ENCODE peak calls at places on chromosomes 11 and 22, in eight cellular contexts. H, V, K, I, F, A, D and Y are unnamed samples.

GRCh38 chr11:46036969-46037368 is 84.3 kb downstream of the PHF21A start:
- DNase-seq in K (no peak), H (no peak), A (no peak), F (no peak), D (no peak), I (no peak), V (no peak), Y (no peak)

GRCh38 chr11:24131698-24132097 is 365.2 kb upstream of the LUZP2 start:
- DNase-seq in F (no peak), K (no peak), A (no peak), H (no peak), V (no peak), I (no peak), D (no peak), Y (no peak)

GRCh38 chr11:12433571-12434061 is 56.2 kb downstream of the PARVA start:
- DNase-seq in V (peak), H (no peak), I (no peak), K (peak), D (no peak), F (no peak), A (no peak), Y (peak)

GRCh38 chr11:84212467-84213390 is 926.6 kb upstream of the CCDC90B start:
- DNase-seq in I (no peak), K (no peak), A (no peak), V (no peak), H (no peak), F (no peak), D (no peak), Y (no peak)

GRCh38 chr22:17368727-17369552 is at the start of gene CECR2:
- DNase-seq in D (no peak), I (peak), H (peak), F (peak), V (no peak), A (no peak), K (peak), Y (no peak)

GRCh38 chr11:72652871-72653615 is 21.2 kb downstream of the PDE2A start:
- DNase-seq in K (no peak), V (no peak), I (no peak), A (no peak), D (no peak), H (no peak), F (peak), Y (no peak)

GRCh38 chr11:111797145-111797581 is 31.0 kb upstream of the PPP2R1B start:
- DNase-seq in F (no peak), D (no peak), I (no peak), H (no peak), A (peak), V (peak), K (peak), Y (peak)

GRCh38 chr22:27752771-27753170 is 48.8 kb downstream of the MN1 start:
- DNase-seq in D (no peak), A (peak), V (no peak), K (no peak), H (peak), F (peak), I (peak), Y (peak)

GRCh38 chr11:67313125-67313890 is 10.0 kb downstream of the SSH3 start:
- DNase-seq in K (no peak), I (no peak), F (no peak), H (no peak), A (no peak), D (no peak), V (no peak), Y (no peak)

GRCh38 chr22:37747715-37748100 is 50.9 kb downstream of the TRIOBP start:
- DNase-seq in D (no peak), V (no peak), I (no peak), A (no peak), H (no peak), F (no peak), K (no peak), Y (no peak)

GRCh38 chr11:608751-609354 is 6.9 kb downstream of the IRF7 start:
- DNase-seq in A (no peak), V (no peak), D (no peak), F (no peak), K (no peak), H (peak), I (no peak), Y (no peak)

GRCh38 chr11:492416-493226 is 14.4 kb downstream of the RNH1 start:
- DNase-seq in K (no peak), F (peak), H (no peak), V (no peak), A (no peak), I (no peak), D (no peak), Y (no peak)

GRCh38 chr11:63914896-63915681 is 1.9 kb downstream of the RCOR2 start:
- DNase-seq in D (no peak), A (no peak), K (no peak), I (no peak), H (no peak), F (peak), V (no peak), Y (no peak)

GRCh38 chr11:8671651-8672062 is 10.8 kb downstream of the TRIM66 start:
- DNase-seq in F (no peak), D (no peak), V (no peak), H (no peak), A (peak), I (peak), K (peak), Y (peak)

GRCh38 chr22:44112191-44112590 is 68.5 kb upstream of the PARVG start:
- DNase-seq in A (no peak), F (no peak), H (no peak), D (no peak), I (no peak), V (peak), K (no peak), Y (no peak)

GRCh38 chr11:6618117-6619020 is 853 bp downstream of the TPP1 start:
- DNase-seq in K (peak), A (no peak), F (no peak), D (peak), I (peak), H (no peak), V (peak), Y (peak)

GRCh38 chr22:23626286-23626975 is 5.7 kb downstream of the DRICH1 start:
- DNase-seq in D (no peak), F (no peak), H (no peak), K (no peak), A (no peak), V (no peak), I (no peak), Y (no peak)

GRCh38 chr11:93936416-93936815 is 84.7 kb upstream of the HEPHL1 start:
- DNase-seq in I (no peak), V (no peak), D (no peak), A (no peak), K (no peak), H (no peak), F (peak), Y (no peak)

GRCh38 chr22:44458044-44459020 is 39.7 kb downstream of the RTL6 start:
- DNase-seq in F (no peak), I (peak), K (no peak), A (no peak), V (no peak), H (no peak), D (no peak), Y (no peak)

GRCh38 chr11:109512249-109512648 is 90.3 kb downstream of the C11orf87 start:
- DNase-seq in H (no peak), A (peak), K (no peak), V (no peak), D (no peak), F (no peak), I (no peak), Y (no peak)

GRCh38 chr11:75554258-75555022 is 7.6 kb upstream of the SERPINH1 start:
- DNase-seq in V (peak), F (no peak), K (peak), I (peak), A (no peak), H (peak), D (no peak), Y (peak)

GRCh38 chr11:116725434-116726221 is 47.2 kb downstream of the BUD13 start:
- DNase-seq in K (peak), H (no peak), I (no peak), A (no peak), F (no peak), V (no peak), D (no peak), Y (peak)

GRCh38 chr11:16792426-16792825 is 54.0 kb downstream of the C11orf58 start:
- DNase-seq in K (peak), A (no peak), F (no peak), I (no peak), V (no peak), H (no peak), D (no peak), Y (peak)

GRCh38 chr22:46349681-46350080 is 14.2 kb downstream of the TRMU start:
- DNase-seq in V (no peak), H (no peak), D (no peak), K (no peak), A (no peak), I (no peak), F (no peak), Y (no peak)

GRCh38 chr11:1449516-1450270 is 36.9 kb downstream of the MOB2 start:
- DNase-seq in F (no peak), H (no peak), V (no peak), K (no peak), I (no peak), A (no peak), D (no peak), Y (no peak)

GRCh38 chr11:32087602-32088001 is 3.3 kb upstream of the RCN1 start:
- DNase-seq in F (no peak), V (no peak), H (no peak), I (no peak), D (no peak), A (no peak), K (peak), Y (peak)

GRCh38 chr11:82398300-82398815 is 335.3 kb downstream of the FAM181B start:
- DNase-seq in V (no peak), K (peak), A (no peak), D (no peak), H (no peak), F (no peak), I (peak), Y (no peak)

GRCh38 chr22:49998718-49999062 is 13.9 kb downstream of the IL17REL start:
- DNase-seq in A (no peak), D (no peak), K (no peak), V (no peak), F (no peak), H (no peak), I (no peak), Y (no peak)

GRCh38 chr11:117427356-117427874 is 99.8 kb downstream of the CEP164 start:
- DNase-seq in D (no peak), H (no peak), F (peak), A (no peak), K (no peak), V (no peak), I (no peak), Y (no peak)

GRCh38 chr11:131710511-131710910 is 340.1 kb downstream of the NTM start:
- DNase-seq in A (peak), D (no peak), F (no peak), I (no peak), H (no peak), K (peak), V (no peak), Y (no peak)

GRCh38 chr22:29531419-29531818 is 22.1 kb downstream of the THOC5 start:
- DNase-seq in K (peak), F (peak), D (no peak), A (no peak), H (no peak), V (no peak), I (no peak), Y (no peak)

GRCh38 chr11:71525938-71526495 is 1.1 kb upstream of the KRTAP5-7 start:
- DNase-seq in I (no peak), V (no peak), H (no peak), A (no peak), F (no peak), D (no peak), K (no peak), Y (no peak)